ENCODE peak calls at places on chromosomes 1 and 21, in nine cellular contexts. M is left ventricle myocardium inferior, P is bronchial epithelial cell, L is choroid plexus epithelial cell, H is sigmoid colon, D is psoas muscle, F is cardiac fibroblast, S is heart left ventricle, E is kidney epithelial cell. U is an unnamed sample.

GRCh38 chr1:167439301-167439988 is 78.9 kb downstream of the CD247 start:
- DNase-seq in M (no peak), P (peak; percentile 28), L (peak; percentile 41), H (no peak), D (no peak), F (peak; percentile 44), S (no peak), E (no peak), U (no peak)

GRCh38 chr1:9119745-9120144 is 9.2 kb downstream of the GPR157 start:
- DNase-seq in M (no peak), P (no peak), L (no peak), H (no peak), D (no peak), F (no peak), S (no peak), E (no peak), U (no peak)

GRCh38 chr1:156104065-156104810 is 10.3 kb upstream of the LMNA start:
- DNase-seq in M (peak; percentile 69), P (peak; percentile 95), L (peak; percentile 76), H (peak; percentile 91), D (peak; percentile 63), F (peak; percentile 96), S (peak; percentile 81), E (no peak), U (peak; percentile 74)

GRCh38 chr1:1062364-1063163 is 11.5 kb downstream of the RNF223 start:
- DNase-seq in M (no peak), P (no peak), L (peak; percentile 41), H (no peak), D (no peak), F (peak; percentile 32), S (no peak), E (no peak), U (no peak)

GRCh38 chr1:167412920-167413319 is 105.4 kb downstream of the CD247 start:
- DNase-seq in M (no peak), P (no peak), L (no peak), H (no peak), D (no peak), F (no peak), S (no peak), E (no peak), U (no peak)

GRCh38 chr21:46509760-46510159 is 51.1 kb downstream of the DIP2A start:
- DNase-seq in M (no peak), P (peak; percentile 88), L (no peak), H (no peak), D (no peak), F (no peak), S (no peak), E (no peak), U (no peak)

GRCh38 chr21:17250651-17251294 is 262.1 kb upstream of the CXADR start:
- DNase-seq in M (no peak), P (no peak), L (peak; percentile 43), H (no peak), D (no peak), F (no peak), S (no peak), E (no peak), U (no peak)

GRCh38 chr1:173258484-173259264 is 51.5 kb upstream of the TNFSF4 start:
- DNase-seq in M (no peak), P (no peak), L (no peak), H (no peak), D (no peak), F (no peak), S (no peak), E (no peak), U (no peak)

GRCh38 chr1:160376525-160377131 is 9.8 kb downstream of the NHLH1 start:
- DNase-seq in M (no peak), P (peak; percentile 64), L (peak; percentile 87), H (no peak), D (no peak), F (peak; percentile 83), S (no peak), E (no peak), U (peak; percentile 25)

GRCh38 chr1:80925130-80925780 is 875.5 kb upstream of the ADGRL2 start:
- DNase-seq in M (no peak), P (no peak), L (no peak), H (no peak), D (no peak), F (no peak), S (no peak), E (no peak), U (no peak)

GRCh38 chr21:46441961-46442498 is 16.7 kb upstream of the DIP2A start:
- DNase-seq in M (no peak), P (no peak), L (no peak), H (no peak), D (no peak), F (no peak), S (no peak), E (no peak), U (no peak)

GRCh38 chr1:206721454-206721853 is 36.7 kb downstream of the MAPKAPK2 start:
- DNase-seq in M (no peak), P (no peak), L (no peak), H (no peak), D (no peak), F (no peak), S (no peak), E (no peak), U (no peak)

GRCh38 chr1:206725053-206725963 is 40.6 kb downstream of the MAPKAPK2 start:
- DNase-seq in M (no peak), P (no peak), L (peak; percentile 72), H (peak; percentile 63), D (no peak), F (peak; percentile 72), S (no peak), E (no peak), U (no peak)

GRCh38 chr1:206722751-206723499 is 38.2 kb downstream of the MAPKAPK2 start:
- DNase-seq in M (no peak), P (no peak), L (no peak), H (peak; percentile 63), D (no peak), F (peak; percentile 66), S (no peak), E (no peak), U (no peak)

GRCh38 chr1:206727981-206728380 is 42.6 kb upstream of the IL19 start:
- DNase-seq in M (no peak), P (no peak), L (no peak), H (no peak), D (no peak), F (no peak), S (no peak), E (no peak), U (no peak)

DNA sequence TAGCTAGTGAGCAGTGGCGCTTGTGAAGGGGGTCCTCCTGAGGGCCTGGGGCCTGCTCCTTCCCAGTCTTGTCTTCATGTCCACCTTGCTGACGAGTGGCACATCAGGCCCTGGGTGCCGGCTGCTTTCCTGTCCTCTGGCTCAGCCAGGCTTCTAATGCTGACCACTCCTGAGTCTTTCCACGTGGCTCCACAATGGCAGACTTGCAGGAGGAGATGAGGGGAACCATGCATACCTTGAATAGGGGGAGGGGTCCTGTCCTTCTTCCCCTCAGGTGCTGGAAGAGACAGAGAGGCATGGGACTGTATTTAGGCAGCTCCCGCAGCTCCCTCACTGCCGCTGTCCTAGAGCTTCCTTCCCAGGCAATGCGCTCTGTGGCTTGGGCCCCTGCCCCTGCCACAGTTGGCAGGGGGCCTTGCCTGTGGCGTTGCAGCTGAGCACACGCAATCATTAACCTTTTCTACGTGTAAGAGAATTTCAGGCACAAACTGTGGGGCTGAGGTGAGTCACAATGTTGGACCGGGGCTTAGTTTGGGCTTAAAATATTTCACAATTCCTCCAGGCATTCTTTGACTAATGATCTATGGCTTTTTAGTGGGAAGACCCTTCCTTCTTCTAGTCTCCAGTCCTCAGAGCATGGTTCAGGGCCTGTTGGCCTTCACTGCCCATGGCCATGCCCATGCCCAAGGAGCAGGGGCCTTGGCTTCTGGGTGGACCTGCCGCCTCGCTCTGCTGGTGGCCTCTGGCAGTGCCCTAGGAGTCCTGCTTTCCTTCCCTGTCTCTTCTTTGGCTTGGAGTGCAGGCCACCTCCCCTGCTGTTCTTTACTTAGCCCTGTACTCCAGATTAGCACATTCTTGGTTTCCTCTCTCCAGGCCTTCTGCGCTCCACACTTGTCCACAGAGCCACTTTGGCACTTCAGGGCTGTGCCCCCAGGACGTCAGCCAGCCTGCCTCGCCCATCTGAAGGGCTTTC is 39.1 kb downstream of the MAPKAPK2 start:
- DNase-seq in M (peak; percentile 40), P (peak; percentile 78), L (peak; percentile 87), H (peak; percentile 79), D (peak; percentile 81), F (peak; percentile 94), S (peak; percentile 50), E (peak; percentile 80), U (peak; percentile 78)
- TF ChIP-seq CTCF in M (peak; percentile 38), P (no peak), L (peak; percentile 17), H (no peak), D (no peak), F (no peak), S (no peak), E (peak; percentile 2), U (peak; percentile 10)

DNA sequence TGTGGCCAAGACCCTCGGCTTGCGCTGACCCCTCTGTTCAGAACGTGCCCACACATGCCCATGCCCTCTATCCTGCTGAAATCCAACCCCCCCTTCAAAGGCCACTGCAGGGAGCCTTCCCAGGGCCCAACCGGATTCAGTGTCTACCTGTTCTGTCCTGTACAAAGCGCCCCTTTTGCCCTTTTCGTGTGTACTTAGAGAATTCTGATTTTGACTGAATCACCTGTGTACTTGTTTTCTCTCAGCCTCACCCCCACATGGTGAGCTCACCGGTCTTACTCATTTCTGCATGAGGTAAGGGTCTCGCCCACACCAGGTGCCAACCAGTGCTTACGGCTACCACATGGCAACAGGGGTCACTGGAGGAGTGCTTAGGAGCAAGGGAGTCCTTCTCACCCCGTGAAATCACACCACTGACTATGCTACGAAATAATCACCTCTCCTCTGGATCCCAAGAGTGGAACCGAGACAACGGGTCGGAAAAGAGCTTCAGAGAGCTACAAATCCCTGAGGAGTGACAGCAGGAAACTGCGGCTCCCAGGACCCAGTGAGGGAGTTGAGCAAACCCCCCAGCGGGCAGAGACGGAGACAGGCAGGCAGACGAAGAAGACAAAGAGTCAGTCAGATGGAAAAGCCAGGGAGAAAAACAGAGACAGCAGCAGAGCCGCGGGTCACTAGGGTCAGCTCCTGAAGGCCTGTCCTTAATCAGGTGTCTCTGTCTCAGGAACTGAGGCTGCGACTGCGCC is 2.1 kb upstream of the S100A2 start:
- DNase-seq in M (no peak), P (peak; percentile 100), L (no peak), H (no peak), D (no peak), F (no peak), S (no peak), E (peak; percentile 94), U (no peak)
- H3K4me3 ChIP-seq in M (peak overlapping the region; percentile 51), P (peak overlapping the region; percentile 14), L (no peak overlapping the region), H (peak overlapping the region; percentile 23), D (peak overlapping the region; percentile 52), F (no peak overlapping the region), S (no peak overlapping the region), E (no peak overlapping the region), U (no peak overlapping the region)

DNA sequence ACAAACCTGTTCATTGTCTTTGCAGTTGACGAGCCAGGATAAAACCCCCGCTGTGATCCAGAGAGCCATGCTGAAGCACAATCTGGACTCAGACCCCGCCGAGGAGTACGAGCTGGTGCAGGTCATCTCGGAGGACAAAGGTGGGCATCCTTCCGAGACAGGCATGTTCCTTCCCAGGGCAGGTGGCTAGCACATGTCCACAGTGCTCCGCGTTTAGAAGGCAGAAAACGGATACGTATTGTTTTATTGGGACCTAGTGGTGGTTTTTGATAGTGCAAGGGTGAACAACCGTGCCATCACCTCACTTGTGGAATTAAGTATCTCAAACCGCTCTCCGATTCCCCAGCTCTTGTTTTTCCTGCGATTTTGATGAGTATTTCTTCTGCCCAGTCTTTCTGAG is 115.3 kb downstream of the COLGALT2 start:
- DNase-seq in M (no peak), P (no peak), L (no peak), H (no peak), D (no peak), F (no peak), S (no peak), E (no peak), U (no peak)
- TF ChIP-seq CTCF in M (peak; percentile 9), P (no peak), L (peak; percentile 30), H (no peak), D (no peak), F (peak; percentile 16), S (no peak), E (peak; percentile 13), U (no peak)

GRCh38 chr1:40451238-40451585 is 936 bp downstream of the ZFP69B start:
- DNase-seq in M (no peak), P (peak; percentile 2), L (no peak), H (no peak), D (no peak), F (no peak), S (no peak), E (no peak), U (no peak)
- H3K4me3 ChIP-seq in M (peak overlapping the region; percentile 83), P (peak overlapping the region; percentile 62), L (peak overlapping the region; percentile 69), H (no peak overlapping the region), D (peak overlapping the region; percentile 81), F (peak overlapping the region; percentile 77), S (no peak overlapping the region), E (no peak overlapping the region), U (peak overlapping the region; percentile 84)

U was measured in AG09309.